ENCODE peak calls at places on chromosomes 4 and X, in six cellular contexts. T is CD4-positive, alpha-beta T cell; Z is A549; V is Panc1; B is left lung; C is B cell. A is an unnamed sample.

GRCh38 chr4:122104184-122104583 is 47.9 kb upstream of the BLTP1 start:
- DNase-seq in T (no peak), Z (no peak), V (no peak), B (no peak), C (no peak), A (no peak)

GRCh38 chr4:38071801-38072567 is 111.8 kb downstream of the PTTG2 start:
- DNase-seq in T (no peak), Z (no peak), V (no peak), B (no peak), C (no peak), A (no peak)

GRCh38 chr4:879730-880079 is 52.4 kb downstream of the GAK start:
- DNase-seq in T (peak), Z (no peak), V (no peak), B (no peak), C (no peak), A (no peak)

GRCh38 chr4:3442959-3443749 is 1.4 kb downstream of the HGFAC start:
- DNase-seq in T (peak), Z (peak), V (no peak), B (no peak), C (peak), A (no peak)

GRCh38 chr4:40669504-40669903 is 39.8 kb upstream of the RBM47 start:
- DNase-seq in T (no peak), Z (no peak), V (no peak), B (no peak), C (no peak), A (no peak)

GRCh38 chr4:115323106-115323684 is 209.8 kb upstream of the NDST4 start:
- DNase-seq in T (no peak), Z (no peak), V (no peak), B (no peak), C (no peak), A (no peak)

GRCh38 chr4:151484396-151485102 is 75.6 kb downstream of the FHIP1A start:
- DNase-seq in T (no peak), Z (peak), V (peak), B (no peak), C (no peak), A (no peak)

GRCh38 chr4:9996319-9997110 is 24.8 kb downstream of the SLC2A9 start:
- DNase-seq in T (no peak), Z (no peak), V (no peak), B (no peak), C (no peak), A (no peak)

GRCh38 chr4:183987529-183987946 is 82.4 kb downstream of the STOX2 start:
- DNase-seq in T (no peak), Z (peak), V (no peak), B (peak), C (no peak), A (no peak)

GRCh38 chrX:78708171-78708570 is 39.3 kb upstream of the LPAR4 start:
- DNase-seq in T (no peak), Z (peak), V (peak), B (no peak), C (no peak), A (no peak)

GRCh38 chr4:145326491-145326890 is 146.1 kb upstream of the OTUD4 start:
- DNase-seq in T (no peak), Z (no peak), V (no peak), B (no peak), C (no peak), A (no peak)

DNA sequence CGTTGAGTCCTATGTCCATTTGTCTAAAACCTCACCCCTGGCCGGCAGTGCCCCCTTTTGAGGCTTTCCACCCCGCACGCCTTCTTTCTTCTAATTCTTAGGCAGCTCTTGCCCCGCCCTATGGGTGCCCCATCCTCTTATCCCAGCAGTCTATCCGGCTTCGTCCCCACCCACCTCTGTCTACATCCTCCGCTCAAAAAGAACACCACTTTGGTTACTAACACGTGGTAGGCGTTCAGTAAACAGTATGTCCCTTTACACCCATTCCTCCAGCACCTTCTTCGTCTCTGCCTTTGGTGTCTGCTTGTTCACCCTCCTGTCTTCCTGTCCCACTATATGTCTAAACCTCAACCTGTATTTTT is 39.2 kb downstream of the STARD8 start:
- DNase-seq in T (no peak), Z (peak), V (no peak), B (peak), C (no peak), A (no peak)
- TF ChIP-seq CTCF in T (no peak), Z (no peak), V (peak), B (no peak), C (no peak), A (no peak)

DNA sequence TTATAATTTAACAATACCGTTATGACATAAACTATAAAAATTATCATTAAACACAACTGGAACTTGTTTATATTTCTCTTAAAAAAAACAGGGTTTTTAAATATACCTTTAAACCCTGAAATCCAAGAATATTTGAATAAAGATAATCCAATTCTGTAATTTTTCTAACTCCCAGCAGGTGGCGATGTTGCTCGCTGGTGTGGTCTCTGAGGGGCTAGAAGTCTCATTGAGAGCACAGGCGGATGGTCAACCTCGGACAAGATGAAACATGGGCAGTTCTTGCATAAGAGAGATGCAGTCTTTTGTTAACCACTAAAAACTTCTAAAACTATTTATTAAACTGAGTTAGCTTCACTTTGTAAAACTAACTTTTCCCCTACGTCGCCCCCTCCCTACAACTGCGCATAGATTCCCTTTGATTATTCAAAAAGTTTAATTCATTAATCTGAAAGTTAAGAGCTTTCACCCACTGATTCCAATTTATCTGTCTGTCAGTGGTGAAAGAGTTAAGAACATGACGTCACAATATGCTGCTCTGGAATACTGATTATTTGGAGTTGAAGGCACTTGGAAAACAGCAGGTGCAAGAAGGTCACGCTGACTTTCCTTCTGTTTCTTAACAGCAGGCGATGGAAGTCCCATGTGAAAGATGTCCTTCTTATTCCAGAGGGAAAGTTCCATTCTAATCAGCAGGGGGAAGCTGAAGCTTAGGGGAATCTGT is 29.5 kb downstream of the DMP1 start:
- DNase-seq in T (peak), Z (peak), V (peak), B (no peak), C (peak), A (no peak)
- TF ChIP-seq CTCF in T (peak), Z (peak), V (peak), B (peak), C (peak), A (peak)

GRCh38 chr4:133186845-133187244 is 37.8 kb downstream of the PCDH10 start:
- DNase-seq in T (no peak), Z (no peak), V (peak), B (no peak), C (no peak), A (no peak)

GRCh38 chr4:133188433-133189175 is 39.5 kb downstream of the PCDH10 start:
- DNase-seq in T (no peak), Z (no peak), V (no peak), B (no peak), C (no peak), A (no peak)

GRCh38 chr4:133186210-133186609 is 37.1 kb downstream of the PCDH10 start:
- DNase-seq in T (no peak), Z (no peak), V (no peak), B (no peak), C (no peak), A (no peak)

GRCh38 chr4:133190098-133190497 is 41.0 kb downstream of the PCDH10 start:
- DNase-seq in T (no peak), Z (no peak), V (no peak), B (no peak), C (no peak), A (no peak)
- TF ChIP-seq CTCF in T (no peak), Z (no peak), V (no peak), B (no peak), C (no peak), A (no peak)

DNA sequence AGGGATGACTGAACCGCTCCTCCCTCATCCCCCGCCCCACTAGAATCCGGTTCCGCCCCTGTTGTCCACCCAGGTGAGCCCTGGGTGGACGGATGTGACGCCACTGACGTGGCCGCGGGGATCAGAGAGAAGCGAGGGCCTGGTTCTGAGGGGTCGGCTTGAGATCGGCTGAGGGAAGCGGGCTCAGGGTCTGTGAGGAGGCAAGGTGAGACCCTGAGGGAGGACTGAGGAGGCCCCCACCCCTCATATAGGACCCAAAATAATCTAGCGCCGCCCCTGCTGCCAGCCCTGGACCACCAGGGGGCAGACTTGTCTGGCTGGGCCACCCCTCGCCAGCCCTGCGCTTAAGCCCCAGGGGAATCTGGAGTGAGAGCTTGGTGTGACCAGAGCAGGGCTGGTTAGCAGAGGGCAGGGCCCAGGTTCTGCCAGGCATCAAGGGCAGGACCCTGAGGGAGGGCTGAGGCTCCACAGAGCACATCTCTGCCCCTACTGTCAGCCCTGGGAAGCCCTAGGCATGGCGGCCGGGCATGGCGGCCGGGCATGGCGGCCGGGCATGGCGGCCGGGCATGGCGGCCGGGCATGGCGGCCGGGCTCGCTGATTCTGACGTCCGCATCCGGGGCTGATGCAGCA is at the start of gene MAGEA8:
- DNase-seq in T (no peak), Z (no peak), V (no peak), B (no peak), C (no peak), A (no peak)
- TF ChIP-seq CTCF in T (no peak), Z (no peak), V (peak), B (no peak), C (no peak), A (no peak)

GRCh38 chr4:78592104-78592783 is 40.7 kb downstream of the ANXA3 start:
- DNase-seq in T (no peak), Z (no peak), V (no peak), B (no peak), C (no peak), A (no peak)
- TF ChIP-seq CTCF in T (peak), Z (peak), V (peak), B (no peak), C (peak), A (peak)

GRCh38 chr4:22129454-22130075 is 181.0 kb upstream of the KCNIP4 start:
- DNase-seq in T (no peak), Z (no peak), V (peak), B (no peak), C (no peak), A (no peak)
- TF ChIP-seq CTCF in T (no peak), Z (peak), V (peak), B (no peak), C (no peak), A (peak)

A was measured in osteocyte.